ENCODE peak calls at places on chromosome 7, in five cellular contexts. M, Y, Q, H and Z are unnamed samples.

GRCh38 chr7:91600112-91600511 is 280.4 kb downstream of the MTERF1 start:
- DNase-seq in M (no peak), Y (no peak), Q (no peak), H (no peak), Z (no peak)

GRCh38 chr7:158125721-158126120 is 461.9 kb downstream of the PTPRN2 start:
- DNase-seq in M (no peak), Y (no peak), Q (no peak), H (no peak), Z (no peak)

GRCh38 chr7:2014391-2015241 is 218.1 kb downstream of the MAD1L1 start:
- DNase-seq in M (no peak), Y (no peak), Q (no peak), H (no peak), Z (no peak)

GRCh38 chr7:139242741-139243281 is 11.8 kb downstream of the UBN2 start:
- DNase-seq in M (no peak), Y (no peak), Q (no peak), H (no peak), Z (peak; percentile 47)

GRCh38 chr7:82446897-82447296 is 3.3 kb upstream of the CACNA2D1 start:
- DNase-seq in M (no peak), Y (no peak), Q (no peak), H (no peak), Z (no peak)

GRCh38 chr7:30645661-30646060 is 36.6 kb downstream of the CRHR2 start:
- DNase-seq in M (no peak), Y (no peak), Q (no peak), H (no peak), Z (no peak)

GRCh38 chr7:153012203-153012602 is 252.7 kb downstream of the ACTR3B start:
- DNase-seq in M (no peak), Y (no peak), Q (no peak), H (no peak), Z (no peak)

GRCh38 chr7:19538036-19538435 is 170.8 kb downstream of the POLR1F start:
- DNase-seq in M (no peak), Y (no peak), Q (no peak), H (no peak), Z (no peak)

GRCh38 chr7:54541941-54542618 is at the start of gene VSTM2A:
- DNase-seq in M (no peak), Y (no peak), Q (no peak), H (no peak), Z (no peak)

GRCh38 chr7:23377134-23377533 is 78.0 kb downstream of the MALSU1 start:
- DNase-seq in M (no peak), Y (no peak), Q (no peak), H (no peak), Z (no peak)

GRCh38 chr7:27243340-27244163 is 950 bp downstream of the EVX1 start:
- DNase-seq in M (no peak), Y (no peak), Q (no peak), H (no peak), Z (no peak)

GRCh38 chr7:85730016-85730415 is 543.2 kb upstream of the SEMA3D start:
- DNase-seq in M (peak; percentile 36), Y (no peak), Q (no peak), H (no peak), Z (no peak)

GRCh38 chr7:80584778-80585177 is 53.7 kb upstream of the CD36 start:
- DNase-seq in M (peak; percentile 54), Y (no peak), Q (no peak), H (no peak), Z (peak; percentile 26)

GRCh38 chr7:23600251-23600650 is 3.1 kb downstream of the CCDC126 start:
- DNase-seq in M (no peak), Y (no peak), Q (no peak), H (no peak), Z (no peak)

GRCh38 chr7:7565746-7566650 is 686 bp upstream of the MIOS start:
- DNase-seq in M (peak; percentile 83), Y (no peak), Q (no peak), H (no peak), Z (no peak)

GRCh38 chr7:98211676-98212531 is 665 bp downstream of the BHLHA15 start:
- DNase-seq in M (peak; percentile 61), Y (no peak), Q (no peak), H (no peak), Z (no peak)

GRCh38 chr7:85392789-85393188 is 205.9 kb upstream of the SEMA3D start:
- DNase-seq in M (no peak), Y (no peak), Q (no peak), H (no peak), Z (no peak)

GRCh38 chr7:28674359-28674782 is 262.1 kb downstream of the CREB5 start:
- DNase-seq in M (no peak), Y (no peak), Q (no peak), H (no peak), Z (no peak)

GRCh38 chr7:13540429-13540828 is 449.0 kb downstream of the ETV1 start:
- DNase-seq in M (no peak), Y (no peak), Q (no peak), H (no peak), Z (peak; percentile 50)

GRCh38 chr7:7311001-7311400 is 128.7 kb downstream of the C1GALT1 start:
- DNase-seq in M (no peak), Y (no peak), Q (no peak), H (no peak), Z (no peak)

GRCh38 chr7:17307558-17307957 is 9.1 kb downstream of the AHR start:
- DNase-seq in M (no peak), Y (no peak), Q (no peak), H (no peak), Z (no peak)

GRCh38 chr7:157004050-157004838 is 6.2 kb downstream of the MNX1 start:
- DNase-seq in M (peak; percentile 37), Y (no peak), Q (no peak), H (no peak), Z (no peak)

GRCh38 chr7:55020481-55020871 is 1.7 kb downstream of the EGFR start:
- DNase-seq in M (peak; percentile 79), Y (no peak), Q (no peak), H (no peak), Z (no peak)

GRCh38 chr7:2251841-2252771 is 10.1 kb downstream of the NUDT1 start:
- DNase-seq in M (no peak), Y (no peak), Q (no peak), H (no peak), Z (no peak)

GRCh38 chr7:3957735-3958491 is 656.9 kb downstream of the SDK1 start:
- DNase-seq in M (no peak), Y (no peak), Q (no peak), H (no peak), Z (no peak)

GRCh38 chr7:153297141-153297540 is 537.6 kb downstream of the ACTR3B start:
- DNase-seq in M (no peak), Y (no peak), Q (no peak), H (no peak), Z (no peak)

GRCh38 chr7:136997735-136998134 is 129.3 kb downstream of the CHRM2 start:
- DNase-seq in M (no peak), Y (no peak), Q (no peak), H (no peak), Z (no peak)

GRCh38 chr7:5824297-5824610 is 42.8 kb upstream of the RNF216 start:
- DNase-seq in M (no peak), Y (no peak), Q (no peak), H (no peak), Z (no peak)

GRCh38 chr7:44155191-44156185 is 14.4 kb upstream of the MYL7 start:
- DNase-seq in M (peak; percentile 43), Y (no peak), Q (no peak), H (no peak), Z (no peak)

GRCh38 chr7:134415700-134416099 is 43.2 kb downstream of the AKR1B1 start:
- DNase-seq in M (no peak), Y (no peak), Q (no peak), H (no peak), Z (no peak)

GRCh38 chr7:143388491-143389101 is 7.5 kb downstream of the ZYX start:
- DNase-seq in M (no peak), Y (no peak), Q (no peak), H (no peak), Z (no peak)

GRCh38 chr7:15891151-15891842 is 204.8 kb upstream of the MEOX2 start:
- DNase-seq in M (no peak), Y (no peak), Q (no peak), H (no peak), Z (peak; percentile 20)

GRCh38 chr7:78768859-78769258 is 684.6 kb downstream of the MAGI2 start:
- DNase-seq in M (no peak), Y (no peak), Q (no peak), H (no peak), Z (no peak)

GRCh38 chr7:137718360-137718759 is 128.4 kb downstream of the DGKI start:
- DNase-seq in M (no peak), Y (no peak), Q (no peak), H (no peak), Z (no peak)

GRCh38 chr7:25028370-25028971 is 48.5 kb upstream of the OSBPL3 start:
- DNase-seq in M (no peak), Y (no peak), Q (no peak), H (no peak), Z (peak; percentile 80)

GRCh38 chr7:116232402-116232749 is 22.0 kb downstream of the TES start:
- DNase-seq in M (no peak), Y (no peak), Q (no peak), H (no peak), Z (no peak)